ENCODE peak calls at places on chromosomes 13 and 19, in five cellular contexts. G is CD4-positive, alpha-beta T cell; V is brain microvascular endothelial cell; S is body of pancreas; J is fibroblast of lung. F is an unnamed sample.

GRCh38 chr13:46165485-46166220 is 16.3 kb downstream of the LCP1 start:
- DNase-seq in G (no peak), V (peak; percentile 48), S (no peak), J (peak; percentile 60), F (peak; percentile 71)

GRCh38 chr13:101946411-101946810 is 455.4 kb downstream of the FGF14 start:
- DNase-seq in G (no peak), V (no peak), S (no peak), J (no peak), F (no peak)

GRCh38 chr13:74907788-74908187 is 574.2 kb downstream of the TBC1D4 start:
- DNase-seq in G (no peak), V (no peak), S (no peak), J (no peak), F (no peak)

GRCh38 chr13:99496322-99497142 is 4.7 kb upstream of the TM9SF2 start:
- DNase-seq in G (peak; percentile 52), V (peak; percentile 9), S (no peak), J (peak; percentile 28), F (no peak)

GRCh38 chr19:18366027-18366435 is 19.9 kb upstream of the GDF15 start:
- DNase-seq in G (no peak), V (no peak), S (no peak), J (no peak), F (no peak)

GRCh38 chr13:51802601-51803000 is 1.4 kb downstream of the DHRS12 start:
- DNase-seq in G (no peak), V (no peak), S (no peak), J (no peak), F (no peak)

GRCh38 chr13:47484564-47484963 is 516.5 kb downstream of the SUCLA2 start:
- DNase-seq in G (no peak), V (peak; percentile 87), S (no peak), J (peak; percentile 90), F (no peak)

GRCh38 chr13:95724252-95724651 is 47.3 kb downstream of the DNAJC3 start:
- DNase-seq in G (no peak), V (no peak), S (no peak), J (no peak), F (no peak)

GRCh38 chr19:36257512-36257876 is 42.6 kb downstream of the ZNF146 start:
- DNase-seq in G (no peak), V (no peak), S (no peak), J (no peak), F (no peak)

GRCh38 chr13:85312071-85312470 is 487.1 kb downstream of the SLITRK6 start:
- DNase-seq in G (no peak), V (no peak), S (no peak), J (no peak), F (no peak)

GRCh38 chr13:40992678-40993077 is 26.4 kb downstream of the ELF1 start:
- DNase-seq in G (no peak), V (no peak), S (no peak), J (no peak), F (no peak)

GRCh38 chr13:49669735-49670309 is 21.5 kb downstream of the EBPL start:
- DNase-seq in G (peak; percentile 9), V (peak; percentile 56), S (peak; percentile 50), J (peak; percentile 63), F (peak; percentile 29)

GRCh38 chr19:50639121-50640112 is at the start of gene SYT3:
- DNase-seq in G (no peak), V (peak; percentile 29), S (peak; percentile 34), J (peak; percentile 11), F (no peak)

GRCh38 chr13:56869671-56870070 is 271.0 kb upstream of the PRR20A start:
- DNase-seq in G (no peak), V (no peak), S (no peak), J (no peak), F (no peak)

GRCh38 chr13:57353831-57354230 is 186.8 kb downstream of the PRR20E start:
- DNase-seq in G (no peak), V (no peak), S (no peak), J (no peak), F (no peak)

GRCh38 chr19:56751078-56751489 is 79.5 kb upstream of the ZNF835 start:
- DNase-seq in G (no peak), V (no peak), S (no peak), J (no peak), F (no peak)

GRCh38 chr19:2409352-2409912 is 18.0 kb downstream of the TIMM13 start:
- DNase-seq in G (no peak), V (no peak), S (no peak), J (no peak), F (no peak)

GRCh38 chr13:60759499-60759898 is 362.5 kb downstream of the TDRD3 start:
- DNase-seq in G (no peak), V (peak; percentile 26), S (peak; percentile 34), J (peak; percentile 44), F (peak; percentile 18)

GRCh38 chr19:48329167-48329891 is 4.0 kb downstream of the EMP3 start:
- DNase-seq in G (peak; percentile 19), V (no peak), S (no peak), J (peak; percentile 65), F (no peak)

GRCh38 chr19:57240311-57241090 is at the start of gene ZNF805:
- DNase-seq in G (peak; percentile 94), V (peak; percentile 90), S (peak; percentile 96), J (peak; percentile 91), F (peak; percentile 69)

GRCh38 chr19:12880551-12881171 is 588 bp downstream of the DNASE2 start:
- DNase-seq in G (no peak), V (peak; percentile 5), S (peak; percentile 50), J (peak; percentile 27), F (no peak)

GRCh38 chr19:30044273-30045259 is 102.5 kb downstream of the URI1 start:
- DNase-seq in G (no peak), V (no peak), S (no peak), J (no peak), F (no peak)

GRCh38 chr19:48250290-48251025 is 5.3 kb downstream of the CARD8 start:
- DNase-seq in G (no peak), V (no peak), S (no peak), J (no peak), F (no peak)

GRCh38 chr19:55251296-55252081 is 7.3 kb downstream of the PPP6R1 start:
- DNase-seq in G (no peak), V (peak; percentile 14), S (no peak), J (peak; percentile 67), F (peak; percentile 53)

GRCh38 chr19:51811344-51811743 is 16.4 kb downstream of the FPR3 start:
- DNase-seq in G (no peak), V (no peak), S (no peak), J (no peak), F (no peak)

GRCh38 chr19:51809787-51810186 is 14.8 kb downstream of the FPR3 start:
- DNase-seq in G (no peak), V (no peak), S (no peak), J (no peak), F (no peak)

GRCh38 chr19:51808333-51808986 is 13.5 kb downstream of the FPR3 start:
- DNase-seq in G (no peak), V (no peak), S (no peak), J (no peak), F (no peak)

GRCh38 chr19:51807925-51808324 is 13.0 kb downstream of the FPR3 start:
- DNase-seq in G (no peak), V (no peak), S (no peak), J (no peak), F (no peak)

DNA sequence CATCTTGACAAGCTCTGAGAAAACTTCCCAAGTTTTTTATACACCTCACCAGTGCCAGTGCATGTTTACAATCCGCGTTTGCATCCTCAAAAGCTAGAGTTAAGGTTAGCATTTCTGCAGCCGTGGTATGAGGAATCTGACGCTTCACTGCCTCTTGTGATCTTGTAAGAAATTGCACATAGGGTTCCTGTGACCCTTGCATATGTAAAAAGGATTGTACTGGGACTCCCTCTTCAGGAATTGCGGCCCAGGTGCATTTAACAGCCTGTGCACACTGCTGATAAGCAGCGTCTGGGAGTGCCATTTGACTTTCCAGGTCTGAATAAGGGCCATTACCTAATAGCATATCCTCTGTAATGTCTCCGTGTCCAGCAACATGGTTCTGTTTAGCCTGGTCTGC is 15.3 kb downstream of the FPR3 start:
- DNase-seq in G (no peak), V (no peak), S (no peak), J (no peak), F (no peak)
- TF ChIP-seq CTCF in G (no peak), V (no peak), S (no peak), J (no peak), F (no peak)

DNA sequence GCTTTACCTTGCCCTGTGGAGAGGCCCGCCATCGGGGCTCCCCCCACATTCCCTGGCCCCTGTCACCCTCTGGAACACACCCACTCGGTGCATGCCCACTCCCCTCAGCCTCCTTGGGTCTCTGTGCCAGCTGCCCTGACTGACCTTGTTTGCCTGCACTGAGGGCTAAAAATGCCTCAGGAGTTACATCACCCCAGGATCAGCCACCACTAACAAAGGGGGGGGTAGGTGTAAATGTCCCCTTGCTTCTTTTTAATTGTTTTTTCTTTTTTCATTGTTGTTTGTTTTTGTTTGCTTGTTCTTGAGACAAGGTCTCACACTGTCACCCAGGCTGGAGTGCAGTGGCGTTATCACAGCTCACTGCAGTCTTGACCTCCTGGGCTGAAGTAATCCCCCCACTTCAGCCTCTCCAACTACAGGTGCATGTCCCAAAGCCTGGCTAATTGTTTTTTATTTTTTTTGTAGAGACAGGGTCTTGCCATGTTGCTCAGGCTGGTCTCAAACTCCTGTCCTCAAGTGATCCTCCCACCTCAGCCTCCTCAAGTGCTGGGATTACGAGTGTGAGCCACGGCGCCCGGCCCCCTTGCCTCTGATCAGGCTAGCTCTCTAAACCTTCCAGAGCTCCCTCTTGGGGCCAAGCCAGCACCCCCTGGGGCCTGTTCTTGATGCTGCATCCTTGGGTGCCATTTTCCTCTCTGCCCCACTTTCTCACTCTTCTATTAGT is 297.1 kb downstream of the UQCRFS1 start:
- DNase-seq in G (no peak), V (no peak), S (no peak), J (no peak), F (no peak)
- H3K27me3 ChIP-seq in G (no peaks in the 10 kb centered on the region), V (no peaks in the 10 kb centered on the region), S (no peaks in the 10 kb centered on the region), J (no peaks in the 10 kb centered on the region), F (no peaks in the 10 kb centered on the region)

DNA sequence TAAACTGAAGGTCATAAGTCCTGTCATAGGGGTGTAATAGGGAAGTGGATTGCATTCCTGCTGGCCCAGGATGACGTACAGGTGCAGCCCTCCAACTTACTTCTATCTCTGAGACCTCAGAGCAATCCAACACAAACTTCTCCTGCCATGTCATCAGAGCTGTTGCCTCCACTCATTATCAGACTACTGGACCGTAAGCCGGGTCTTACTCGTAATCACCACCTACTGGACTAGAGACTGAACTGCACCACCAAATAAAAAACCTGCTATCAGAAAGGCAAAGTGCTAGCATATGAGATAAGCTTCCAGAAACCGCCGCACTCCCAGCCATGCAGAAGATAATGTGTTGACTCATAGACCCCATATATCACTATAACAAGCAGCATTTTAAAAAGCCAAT is 102.1 kb downstream of the SLITRK1 start:
- DNase-seq in G (no peak), V (peak; percentile 47), S (peak; percentile 18), J (peak; percentile 24), F (no peak)
- TF ChIP-seq CTCF in G (no peak), V (peak; percentile 63), S (peak; percentile 11), J (peak; percentile 33), F (peak; percentile 38)

GRCh38 chr13:20393273-20394235 is 132.1 kb downstream of the CRYL1 start:
- DNase-seq in G (no peak), V (no peak), S (no peak), J (no peak), F (no peak)

GRCh38 chr13:20392530-20392929 is 133.1 kb downstream of the CRYL1 start:
- DNase-seq in G (no peak), V (no peak), S (no peak), J (no peak), F (no peak)

GRCh38 chr13:20391597-20392452 is 133.8 kb downstream of the CRYL1 start:
- DNase-seq in G (no peak), V (no peak), S (no peak), J (no peak), F (no peak)

GRCh38 chr13:20395061-20395916 is 130.4 kb downstream of the CRYL1 start:
- DNase-seq in G (no peak), V (no peak), S (no peak), J (no peak), F (no peak)

GRCh38 chr13:20394506-20394905 is 131.2 kb downstream of the CRYL1 start:
- DNase-seq in G (no peak), V (no peak), S (no peak), J (peak; percentile 14), F (no peak)
- H3K27me3 ChIP-seq in G (no peaks in the 10 kb centered on the region), V (no peaks in the 10 kb centered on the region), S (no peaks in the 10 kb centered on the region), J (peaks cover 4% of the 10 kb centered on the region), F (peaks cover 2% of the 10 kb centered on the region)

F was measured in kidney epithelial cell.